ENCODE peak calls at places on chromosomes 16 and 17, in four cellular contexts. One of them, this sample, is unnamed.

GRCh38 chr17:40574292-40574691 is 9.0 kb upstream of the CCR7 start:
- DNase-seq in prostate gland: no peak
- DNase-seq in stimulated activated naive CD8-positive, alpha-beta T cell treated with anti-CD3 and anti-CD28 coated beads, Interleukin-15, amount 100 ng/mL, for 72 hours: no peak
- DNase-seq in neural crest cell: no peak
- DNase-seq in this sample: no peak

GRCh38 chr16:86505899-86506864 is 4.1 kb upstream of the FOXF1 start:
- DNase-seq in prostate gland: no peak
- DNase-seq in stimulated activated naive CD8-positive, alpha-beta T cell treated with anti-CD3 and anti-CD28 coated beads, Interleukin-15, amount 100 ng/mL, for 72 hours: no peak
- DNase-seq in neural crest cell: no peak
- DNase-seq in this sample: no peak

GRCh38 chr16:48223490-48223889 is 20.6 kb upstream of the LONP2 start:
- DNase-seq in prostate gland: no peak
- DNase-seq in stimulated activated naive CD8-positive, alpha-beta T cell treated with anti-CD3 and anti-CD28 coated beads, Interleukin-15, amount 100 ng/mL, for 72 hours: no peak
- DNase-seq in neural crest cell: no peak
- DNase-seq in this sample: no peak

GRCh38 chr17:33492731-33493260 is 199.7 kb upstream of the ASIC2 start:
- DNase-seq in prostate gland: no peak
- DNase-seq in stimulated activated naive CD8-positive, alpha-beta T cell treated with anti-CD3 and anti-CD28 coated beads, Interleukin-15, amount 100 ng/mL, for 72 hours: no peak
- DNase-seq in neural crest cell: no peak
- DNase-seq in this sample: no peak

GRCh38 chr16:76535-77272 is 1.3 kb upstream of the MPG start:
- DNase-seq in prostate gland: no peak
- DNase-seq in stimulated activated naive CD8-positive, alpha-beta T cell treated with anti-CD3 and anti-CD28 coated beads, Interleukin-15, amount 100 ng/mL, for 72 hours: no peak
- DNase-seq in neural crest cell: no peak
- DNase-seq in this sample: no peak

GRCh38 chr16:7148606-7149005 is 184.0 kb upstream of the RBFOX1 start:
- DNase-seq in prostate gland: no peak
- DNase-seq in stimulated activated naive CD8-positive, alpha-beta T cell treated with anti-CD3 and anti-CD28 coated beads, Interleukin-15, amount 100 ng/mL, for 72 hours: no peak
- DNase-seq in neural crest cell: peak
- DNase-seq in this sample: no peak

GRCh38 chr16:23907457-23907902 is 71.7 kb downstream of the PRKCB start:
- DNase-seq in prostate gland: no peak
- DNase-seq in stimulated activated naive CD8-positive, alpha-beta T cell treated with anti-CD3 and anti-CD28 coated beads, Interleukin-15, amount 100 ng/mL, for 72 hours: no peak
- DNase-seq in neural crest cell: no peak
- DNase-seq in this sample: no peak

GRCh38 chr17:42895185-42895555 is 5.4 kb upstream of the G6PC1 start:
- DNase-seq in prostate gland: peak
- DNase-seq in stimulated activated naive CD8-positive, alpha-beta T cell treated with anti-CD3 and anti-CD28 coated beads, Interleukin-15, amount 100 ng/mL, for 72 hours: no peak
- DNase-seq in neural crest cell: no peak
- DNase-seq in this sample: no peak

GRCh38 chr17:51133365-51133764 is 12.7 kb upstream of the SPAG9 start:
- DNase-seq in prostate gland: no peak
- DNase-seq in stimulated activated naive CD8-positive, alpha-beta T cell treated with anti-CD3 and anti-CD28 coated beads, Interleukin-15, amount 100 ng/mL, for 72 hours: no peak
- DNase-seq in neural crest cell: no peak
- DNase-seq in this sample: no peak

GRCh38 chr17:78358538-78359215 is 1.2 kb downstream of the SOCS3 start:
- DNase-seq in prostate gland: no peak
- DNase-seq in stimulated activated naive CD8-positive, alpha-beta T cell treated with anti-CD3 and anti-CD28 coated beads, Interleukin-15, amount 100 ng/mL, for 72 hours: peak
- DNase-seq in neural crest cell: no peak
- DNase-seq in this sample: peak

GRCh38 chr16:5041604-5042133 is 7.9 kb upstream of the NAGPA start:
- DNase-seq in prostate gland: no peak
- DNase-seq in stimulated activated naive CD8-positive, alpha-beta T cell treated with anti-CD3 and anti-CD28 coated beads, Interleukin-15, amount 100 ng/mL, for 72 hours: no peak
- DNase-seq in neural crest cell: no peak
- DNase-seq in this sample: no peak

GRCh38 chr17:75010683-75011406 is 1.6 kb upstream of the MRPL58 start:
- DNase-seq in prostate gland: no peak
- DNase-seq in stimulated activated naive CD8-positive, alpha-beta T cell treated with anti-CD3 and anti-CD28 coated beads, Interleukin-15, amount 100 ng/mL, for 72 hours: no peak
- DNase-seq in neural crest cell: no peak
- DNase-seq in this sample: no peak

GRCh38 chr16:55297910-55298175 is 26.2 kb upstream of the IRX6 start:
- DNase-seq in prostate gland: no peak
- DNase-seq in stimulated activated naive CD8-positive, alpha-beta T cell treated with anti-CD3 and anti-CD28 coated beads, Interleukin-15, amount 100 ng/mL, for 72 hours: no peak
- DNase-seq in neural crest cell: no peak
- DNase-seq in this sample: no peak

GRCh38 chr17:39639566-39640458 is 2.9 kb downstream of the STARD3 start:
- DNase-seq in prostate gland: no peak
- DNase-seq in stimulated activated naive CD8-positive, alpha-beta T cell treated with anti-CD3 and anti-CD28 coated beads, Interleukin-15, amount 100 ng/mL, for 72 hours: no peak
- DNase-seq in neural crest cell: no peak
- DNase-seq in this sample: no peak

GRCh38 chr16:72066747-72067146 is 3.7 kb downstream of the HPR start:
- DNase-seq in prostate gland: no peak
- DNase-seq in stimulated activated naive CD8-positive, alpha-beta T cell treated with anti-CD3 and anti-CD28 coated beads, Interleukin-15, amount 100 ng/mL, for 72 hours: peak
- DNase-seq in neural crest cell: no peak
- DNase-seq in this sample: no peak

GRCh38 chr16:70577256-70577698 is 53.7 kb downstream of the SF3B3 start:
- DNase-seq in prostate gland: no peak
- DNase-seq in stimulated activated naive CD8-positive, alpha-beta T cell treated with anti-CD3 and anti-CD28 coated beads, Interleukin-15, amount 100 ng/mL, for 72 hours: no peak
- DNase-seq in neural crest cell: no peak
- DNase-seq in this sample: no peak

GRCh38 chr17:41390411-41390938 is 6.9 kb downstream of the KRT31 start:
- DNase-seq in prostate gland: no peak
- DNase-seq in stimulated activated naive CD8-positive, alpha-beta T cell treated with anti-CD3 and anti-CD28 coated beads, Interleukin-15, amount 100 ng/mL, for 72 hours: no peak
- DNase-seq in neural crest cell: no peak
- DNase-seq in this sample: no peak

GRCh38 chr16:27991876-27992275 is 71.6 kb downstream of the GSG1L start:
- DNase-seq in prostate gland: no peak
- DNase-seq in stimulated activated naive CD8-positive, alpha-beta T cell treated with anti-CD3 and anti-CD28 coated beads, Interleukin-15, amount 100 ng/mL, for 72 hours: no peak
- DNase-seq in neural crest cell: no peak
- DNase-seq in this sample: no peak

GRCh38 chr17:1995321-1996242 is 29.6 kb downstream of the RTN4RL1 start:
- DNase-seq in prostate gland: no peak
- DNase-seq in stimulated activated naive CD8-positive, alpha-beta T cell treated with anti-CD3 and anti-CD28 coated beads, Interleukin-15, amount 100 ng/mL, for 72 hours: no peak
- DNase-seq in neural crest cell: no peak
- DNase-seq in this sample: no peak

GRCh38 chr16:81711609-81712329 is 67.3 kb upstream of the PLCG2 start:
- DNase-seq in prostate gland: no peak
- DNase-seq in stimulated activated naive CD8-positive, alpha-beta T cell treated with anti-CD3 and anti-CD28 coated beads, Interleukin-15, amount 100 ng/mL, for 72 hours: no peak
- DNase-seq in neural crest cell: peak
- DNase-seq in this sample: no peak

GRCh38 chr17:12282056-12282455 is 261.4 kb downstream of the MAP2K4 start:
- DNase-seq in prostate gland: no peak
- DNase-seq in stimulated activated naive CD8-positive, alpha-beta T cell treated with anti-CD3 and anti-CD28 coated beads, Interleukin-15, amount 100 ng/mL, for 72 hours: no peak
- DNase-seq in neural crest cell: no peak
- DNase-seq in this sample: no peak

GRCh38 chr17:69325518-69326301 is 1.2 kb downstream of the ABCA5 start:
- DNase-seq in prostate gland: no peak
- DNase-seq in stimulated activated naive CD8-positive, alpha-beta T cell treated with anti-CD3 and anti-CD28 coated beads, Interleukin-15, amount 100 ng/mL, for 72 hours: no peak
- DNase-seq in neural crest cell: no peak
- DNase-seq in this sample: no peak

GRCh38 chr17:50534222-50534978 is 1.9 kb downstream of the EPN3 start:
- DNase-seq in prostate gland: peak
- DNase-seq in stimulated activated naive CD8-positive, alpha-beta T cell treated with anti-CD3 and anti-CD28 coated beads, Interleukin-15, amount 100 ng/mL, for 72 hours: no peak
- DNase-seq in neural crest cell: no peak
- DNase-seq in this sample: no peak

GRCh38 chr16:56203052-56203451 is 11.8 kb downstream of the GNAO1 start:
- DNase-seq in prostate gland: no peak
- DNase-seq in stimulated activated naive CD8-positive, alpha-beta T cell treated with anti-CD3 and anti-CD28 coated beads, Interleukin-15, amount 100 ng/mL, for 72 hours: peak
- DNase-seq in neural crest cell: no peak
- DNase-seq in this sample: peak

GRCh38 chr17:42405963-42406495 is 17.0 kb downstream of the CAVIN1 start:
- DNase-seq in prostate gland: peak
- DNase-seq in stimulated activated naive CD8-positive, alpha-beta T cell treated with anti-CD3 and anti-CD28 coated beads, Interleukin-15, amount 100 ng/mL, for 72 hours: peak
- DNase-seq in neural crest cell: peak
- DNase-seq in this sample: peak

GRCh38 chr16:31880322-31880979 is 6.8 kb downstream of the ZNF267 start:
- DNase-seq in prostate gland: no peak
- DNase-seq in stimulated activated naive CD8-positive, alpha-beta T cell treated with anti-CD3 and anti-CD28 coated beads, Interleukin-15, amount 100 ng/mL, for 72 hours: peak
- DNase-seq in neural crest cell: no peak
- DNase-seq in this sample: no peak

GRCh38 chr16:71263581-71263980 is 25.6 kb downstream of the CMTR2 start:
- DNase-seq in prostate gland: no peak
- DNase-seq in stimulated activated naive CD8-positive, alpha-beta T cell treated with anti-CD3 and anti-CD28 coated beads, Interleukin-15, amount 100 ng/mL, for 72 hours: no peak
- DNase-seq in neural crest cell: no peak
- DNase-seq in this sample: no peak

GRCh38 chr16:27067138-27067537 is 411 bp downstream of the C16orf82 start:
- DNase-seq in prostate gland: no peak
- DNase-seq in stimulated activated naive CD8-positive, alpha-beta T cell treated with anti-CD3 and anti-CD28 coated beads, Interleukin-15, amount 100 ng/mL, for 72 hours: no peak
- DNase-seq in neural crest cell: peak
- DNase-seq in this sample: no peak

This sample was measured in activated T-helper 2 cell treated with anti-CD3 and anti-CD28 coated beads, Interferon-gamma antibody, Interleukin-2, Interleukin-4, amounts not matched to agents 10 μg/mL and 5 μg/mL and 100 μg/mL, durations not matched to agents 14 hours and 24 hours and 36 hours.